ENCODE peak calls at places on chromosomes 5 and 9, in five cellular contexts. K is trophoblast cell, H is uterus, Z is transverse colon, O is right atrium auricular region. M is an unnamed sample. For H3K4me1, the result is how much of the 10 kb centered on the place peaks cover.

GRCh38 chr9:112884086-112884485 is 6.6 kb downstream of the SLC46A2 start:
- DNase-seq in K (peak), H (no peak), Z (no peak), O (no peak), M (no peak)

GRCh38 chr9:33447404-33448158 is at the start of gene AQP3:
- DNase-seq in K (peak), H (peak), Z (peak), O (peak), M (peak)

GRCh38 chr5:58399951-58400350 is 59.9 kb downstream of the PLK2 start:
- DNase-seq in K (no peak), H (no peak), Z (no peak), O (no peak), M (no peak)

GRCh38 chr5:8478308-8478707 is 609.4 kb downstream of the MTRR start:
- DNase-seq in K (no peak), H (no peak), Z (no peak), O (no peak), M (no peak)

GRCh38 chr5:136729901-136730355 is 364.6 kb upstream of the TRPC7 start:
- DNase-seq in K (peak), H (no peak), Z (no peak), O (no peak), M (no peak)

GRCh38 chr5:139147743-139148079 is 50.5 kb downstream of the SIL1 start:
- DNase-seq in K (no peak), H (peak), Z (peak), O (no peak), M (no peak)

GRCh38 chr5:145683426-145683825 is 151.7 kb downstream of the PRELID2 start:
- DNase-seq in K (no peak), H (no peak), Z (no peak), O (no peak), M (no peak)

GRCh38 chr9:76817489-76817888 is 53.3 kb downstream of the PCA3 start:
- DNase-seq in K (peak), H (no peak), Z (no peak), O (no peak), M (no peak)

GRCh38 chr5:94791787-94792186 is 173.3 kb downstream of the SLF1 start:
- DNase-seq in K (no peak), H (no peak), Z (no peak), O (no peak), M (no peak)

GRCh38 chr5:132477784-132478497 is 12.6 kb downstream of the IRF1 start:
- DNase-seq in K (peak), H (no peak), Z (peak), O (no peak), M (no peak)

GRCh38 chr5:159316519-159317383 is 13.5 kb downstream of the IL12B start:
- DNase-seq in K (no peak), H (no peak), Z (peak), O (no peak), M (peak)

GRCh38 chr9:135335691-135336181 is 143.8 kb upstream of the PPP1R26 start:
- DNase-seq in K (no peak), H (peak), Z (no peak), O (no peak), M (no peak)

GRCh38 chr5:13987843-13988464 is 43.5 kb upstream of the DNAH5 start:
- DNase-seq in K (peak), H (peak), Z (peak), O (peak), M (peak)

GRCh38 chr9:107313555-107314096 is 30.5 kb downstream of the RAD23B start:
- DNase-seq in K (no peak), H (no peak), Z (no peak), O (no peak), M (no peak)

GRCh38 chr5:88888291-88888690 is 5.3 kb upstream of the MEF2C start:
- DNase-seq in K (no peak), H (no peak), Z (no peak), O (no peak), M (no peak)
- H3K4me3 ChIP-seq in K (no peak), H (peak), Z (no peak), O (no peak), M (no peak)

GRCh38 chr9:121360975-121361374 is 9.1 kb downstream of the STOM start:
- DNase-seq in K (no peak), H (no peak), Z (no peak), O (no peak), M (no peak)
- H3K27ac ChIP-seq in K (no peak), H (peak), Z (peak), O (peak), M (peak)

GRCh38 chr5:113214606-113215323 is 220.0 kb downstream of the TSSK1B start:
- DNase-seq in K (no peak), H (no peak), Z (no peak), O (no peak), M (no peak)
- H3K4me1 ChIP-seq in K (under half), H (under half), Z (under half), O (half or more), M (under half)

GRCh38 chr9:121651295-121652036 is at the start of gene DAB2IP:
- DNase-seq in K (no peak), H (peak), Z (peak), O (no peak), M (no peak)

GRCh38 chr9:121651014-121651294 is 480 bp upstream of the DAB2IP start:
- DNase-seq in K (no peak), H (no peak), Z (no peak), O (no peak), M (no peak)

GRCh38 chr9:121650220-121651013 is 1.0 kb upstream of the DAB2IP start:
- DNase-seq in K (no peak), H (peak), Z (peak), O (no peak), M (no peak)

GRCh38 chr9:121652838-121653231 is 1.4 kb downstream of the DAB2IP start:
- DNase-seq in K (no peak), H (no peak), Z (no peak), O (no peak), M (no peak)

GRCh38 chr9:121652037-121652837 is 803 bp downstream of the DAB2IP start:
- DNase-seq in K (peak), H (peak), Z (peak), O (no peak), M (no peak)
- H3K4me3 ChIP-seq in K (peak), H (peak), Z (peak), O (peak), M (peak)